ENCODE peak calls at places on chromosomes 13 and 19, in four cellular contexts. One of them, this sample, is unnamed.

GRCh38 chr19:1315470-1316166 is 29.9 kb downstream of the EFNA2 start:
- DNase-seq in cardiac fibroblast: peak
- DNase-seq in colonic mucosa: peak
- DNase-seq in lower leg skin: no peak
- DNase-seq in this sample: peak

GRCh38 chr19:47153266-47153665 is 22.6 kb downstream of the SAE1 start:
- DNase-seq in cardiac fibroblast: no peak
- DNase-seq in colonic mucosa: no peak
- DNase-seq in lower leg skin: no peak
- DNase-seq in this sample: no peak

GRCh38 chr19:45231891-45232290 is 13.3 kb downstream of the EXOC3L2 start:
- DNase-seq in cardiac fibroblast: no peak
- DNase-seq in colonic mucosa: no peak
- DNase-seq in lower leg skin: peak
- DNase-seq in this sample: no peak

GRCh38 chr13:46134961-46135522 is 30.2 kb upstream of the CPB2 start:
- DNase-seq in cardiac fibroblast: no peak
- DNase-seq in colonic mucosa: no peak
- DNase-seq in lower leg skin: no peak
- DNase-seq in this sample: no peak

GRCh38 chr13:31012285-31013024 is 80.0 kb downstream of the TEX26 start:
- DNase-seq in cardiac fibroblast: peak
- DNase-seq in colonic mucosa: no peak
- DNase-seq in lower leg skin: no peak
- DNase-seq in this sample: peak

GRCh38 chr19:47609885-47610545 is 1.1 kb downstream of the BICRA start:
- DNase-seq in cardiac fibroblast: peak
- DNase-seq in colonic mucosa: peak
- DNase-seq in lower leg skin: no peak
- DNase-seq in this sample: peak

GRCh38 chr19:16899566-16900075 is 10.8 kb downstream of the F2RL3 start:
- DNase-seq in cardiac fibroblast: peak
- DNase-seq in colonic mucosa: peak
- DNase-seq in lower leg skin: no peak
- DNase-seq in this sample: peak

GRCh38 chr13:83184819-83185218 is 697.5 kb downstream of the SLITRK1 start:
- DNase-seq in cardiac fibroblast: peak
- DNase-seq in colonic mucosa: no peak
- DNase-seq in lower leg skin: no peak
- DNase-seq in this sample: peak

GRCh38 chr19:10878253-10878652 is 6.9 kb downstream of the CARM1 start:
- DNase-seq in cardiac fibroblast: no peak
- DNase-seq in colonic mucosa: no peak
- DNase-seq in lower leg skin: no peak
- DNase-seq in this sample: no peak

GRCh38 chr19:57242821-57243220 is 2.4 kb downstream of the ZNF805 start:
- DNase-seq in cardiac fibroblast: no peak
- DNase-seq in colonic mucosa: no peak
- DNase-seq in lower leg skin: no peak
- DNase-seq in this sample: no peak

GRCh38 chr19:57241181-57241580 is 749 bp downstream of the ZNF805 start:
- DNase-seq in cardiac fibroblast: peak
- DNase-seq in colonic mucosa: no peak
- DNase-seq in lower leg skin: no peak
- DNase-seq in this sample: peak

GRCh38 chr19:57239982-57240310 is 486 bp upstream of the ZNF805 start:
- DNase-seq in cardiac fibroblast: peak
- DNase-seq in colonic mucosa: no peak
- DNase-seq in lower leg skin: no peak
- DNase-seq in this sample: no peak

GRCh38 chr19:57244513-57244912 is 4.1 kb downstream of the ZNF805 start:
- DNase-seq in cardiac fibroblast: no peak
- DNase-seq in colonic mucosa: no peak
- DNase-seq in lower leg skin: no peak
- DNase-seq in this sample: no peak

DNA sequence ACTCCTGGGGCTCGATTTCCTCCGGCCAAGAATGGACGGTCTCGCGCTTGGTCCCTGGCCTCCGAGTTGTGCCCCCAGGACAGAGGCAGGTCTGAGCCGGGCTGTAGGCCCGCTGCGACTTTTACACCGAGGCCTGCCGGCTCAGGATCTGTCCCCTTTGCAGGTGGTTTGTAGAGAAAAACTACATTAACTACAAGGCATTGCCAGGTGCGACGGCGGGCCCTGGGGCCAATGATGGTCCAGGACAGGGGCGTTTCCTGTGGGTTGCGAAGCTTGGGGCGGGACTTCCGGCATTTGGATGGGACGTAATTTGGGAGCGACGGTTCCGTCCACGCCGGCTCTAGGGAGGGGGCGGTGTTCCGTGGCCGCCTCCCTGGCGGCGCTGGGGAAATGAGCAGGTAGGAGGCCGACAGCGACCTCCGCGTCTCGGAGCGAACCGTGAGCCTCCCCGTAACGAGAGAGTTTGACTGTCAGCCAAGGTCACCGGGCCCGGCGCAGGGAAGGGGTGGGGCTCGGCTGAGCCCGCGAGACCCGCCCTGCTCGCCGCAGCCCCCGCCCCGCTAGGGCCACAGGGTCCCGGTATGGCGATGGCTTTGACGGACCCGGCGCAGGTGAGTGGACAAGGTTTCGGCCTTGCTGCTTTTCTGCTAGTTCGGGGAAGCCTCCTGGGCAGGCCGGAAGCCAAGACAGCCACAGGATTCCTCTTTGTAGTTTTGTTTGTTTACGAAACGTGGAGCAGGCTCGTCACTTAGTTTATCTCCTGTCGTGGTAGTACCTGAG is at the start of gene ZNF805:
- DNase-seq in cardiac fibroblast: peak
- DNase-seq in colonic mucosa: peak
- DNase-seq in lower leg skin: peak
- DNase-seq in this sample: peak
- TF ChIP-seq CTCF in cardiac fibroblast: peak
- TF ChIP-seq CTCF in colonic mucosa: no peak
- TF ChIP-seq CTCF in lower leg skin: no peak
- TF ChIP-seq CTCF in this sample: no peak

GRCh38 chr13:44649834-44650233 is 73.7 kb upstream of the TSC22D1 start:
- DNase-seq in cardiac fibroblast: no peak
- DNase-seq in colonic mucosa: no peak
- DNase-seq in lower leg skin: no peak
- DNase-seq in this sample: no peak

GRCh38 chr13:44651724-44652123 is 75.6 kb upstream of the TSC22D1 start:
- DNase-seq in cardiac fibroblast: no peak
- DNase-seq in colonic mucosa: no peak
- DNase-seq in lower leg skin: no peak
- DNase-seq in this sample: no peak

GRCh38 chr13:44651209-44651608 is 75.1 kb upstream of the TSC22D1 start:
- DNase-seq in cardiac fibroblast: no peak
- DNase-seq in colonic mucosa: no peak
- DNase-seq in lower leg skin: no peak
- DNase-seq in this sample: no peak

GRCh38 chr13:44648392-44649117 is 72.4 kb upstream of the TSC22D1 start:
- DNase-seq in cardiac fibroblast: peak
- DNase-seq in colonic mucosa: no peak
- DNase-seq in lower leg skin: no peak
- DNase-seq in this sample: peak

DNA sequence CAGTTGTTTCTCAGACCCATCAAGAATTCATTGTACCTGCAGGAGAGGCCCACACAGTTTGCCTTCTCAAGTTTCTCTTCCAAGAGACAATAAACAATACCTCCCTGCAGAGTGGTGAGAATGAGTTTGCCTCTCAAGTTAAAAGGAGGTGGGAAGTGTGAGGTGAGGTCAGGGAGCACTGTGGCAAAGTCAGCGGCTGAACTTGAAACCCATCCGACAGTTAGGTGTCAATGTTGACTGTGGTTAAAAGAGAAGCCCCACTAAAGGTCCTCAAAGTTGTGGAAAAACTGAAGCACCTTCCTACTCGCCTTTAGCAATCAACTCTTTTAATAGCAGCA is 73.0 kb upstream of the TSC22D1 start:
- DNase-seq in cardiac fibroblast: no peak
- DNase-seq in colonic mucosa: no peak
- DNase-seq in lower leg skin: no peak
- DNase-seq in this sample: no peak
- H3K4me3 ChIP-seq in cardiac fibroblast: no peak
- H3K4me3 ChIP-seq in colonic mucosa: no peak
- H3K4me3 ChIP-seq in lower leg skin: no peak
- H3K4me3 ChIP-seq in this sample: no peak

GRCh38 chr19:15631817-15632216 is 8.9 kb upstream of the CYP4F3 start:
- DNase-seq in cardiac fibroblast: peak
- DNase-seq in colonic mucosa: no peak
- DNase-seq in lower leg skin: no peak
- DNase-seq in this sample: no peak
- TF ChIP-seq CTCF in cardiac fibroblast: peak
- TF ChIP-seq CTCF in colonic mucosa: no peak
- TF ChIP-seq CTCF in lower leg skin: no peak
- TF ChIP-seq CTCF in this sample: peak

GRCh38 chr19:36377541-36378178 is 1.3 kb downstream of the ZFP14 start:
- DNase-seq in cardiac fibroblast: no peak
- DNase-seq in colonic mucosa: no peak
- DNase-seq in lower leg skin: no peak
- DNase-seq in this sample: no peak
- H3K4me3 ChIP-seq in cardiac fibroblast: peak
- H3K4me3 ChIP-seq in colonic mucosa: no peak
- H3K4me3 ChIP-seq in lower leg skin: no peak
- H3K4me3 ChIP-seq in this sample: peak

DNA sequence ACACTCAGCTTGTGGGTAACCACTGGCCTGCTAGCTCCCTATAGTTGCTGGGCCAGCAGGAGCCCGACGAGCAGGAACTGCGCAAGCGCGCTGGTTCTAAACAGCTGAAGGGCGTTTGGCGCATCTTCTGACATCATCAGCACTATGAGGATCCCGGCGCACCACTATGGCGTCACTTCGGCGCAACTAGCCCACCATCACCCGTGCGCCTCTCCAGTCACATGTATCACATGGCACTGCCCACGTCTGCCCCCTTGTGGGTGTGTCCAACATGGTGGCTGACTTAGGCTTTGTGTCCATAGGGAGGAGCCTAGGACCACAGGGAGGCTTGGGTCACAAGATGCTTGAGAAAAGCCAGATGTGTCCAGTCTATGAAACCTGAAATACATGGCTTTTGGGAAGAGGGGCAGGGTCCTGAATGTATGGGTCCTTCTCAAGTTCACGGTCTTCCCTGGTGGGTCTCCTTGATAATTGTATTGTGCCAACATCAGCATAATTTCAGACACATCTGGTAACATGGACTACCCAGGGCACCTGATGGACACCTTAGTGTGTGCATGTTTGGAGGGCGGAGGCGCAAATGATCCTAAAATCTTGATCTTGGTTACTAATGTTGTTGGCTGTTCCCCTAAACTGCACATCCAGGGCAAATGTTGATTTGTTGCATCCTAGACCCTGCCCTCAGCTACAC is 18.0 kb downstream of the KLK4 start:
- DNase-seq in cardiac fibroblast: no peak
- DNase-seq in colonic mucosa: no peak
- DNase-seq in lower leg skin: no peak
- DNase-seq in this sample: no peak
- TF ChIP-seq CTCF in cardiac fibroblast: no peak
- TF ChIP-seq CTCF in colonic mucosa: no peak
- TF ChIP-seq CTCF in lower leg skin: no peak
- TF ChIP-seq CTCF in this sample: no peak